ENCODE peak calls at places on chromosomes 6 and 20, in four cellular contexts. One of them, this sample, is unnamed. For H3K4me1 and H3K27me3, the result is how much of the 10 kb centered on the place peaks cover.

GRCh38 chr6:100116409-100117194 is 122.6 kb upstream of the MCHR2 start:
- DNase-seq in breast epithelium: no peak
- DNase-seq in MM.1S: peak
- DNase-seq in IMR-90: peak
- DNase-seq in this sample: peak

GRCh38 chr6:50062051-50062450 is 12.3 kb upstream of the DEFB112 start:
- DNase-seq in MM.1S: peak
- DNase-seq in breast epithelium: no peak
- DNase-seq in IMR-90: peak
- DNase-seq in this sample: peak

GRCh38 chr20:10761232-10761631 is 87.4 kb upstream of the JAG1 start:
- DNase-seq in IMR-90: peak
- DNase-seq in breast epithelium: no peak
- DNase-seq in MM.1S: no peak
- DNase-seq in this sample: peak

GRCh38 chr6:133259561-133259960 is 18.4 kb downstream of the EYA4 start:
- DNase-seq in IMR-90: no peak
- DNase-seq in MM.1S: no peak
- DNase-seq in breast epithelium: no peak
- DNase-seq in this sample: no peak

GRCh38 chr20:36097331-36097730 is 57.2 kb upstream of the EPB41L1 start:
- DNase-seq in MM.1S: no peak
- DNase-seq in breast epithelium: no peak
- DNase-seq in IMR-90: peak
- DNase-seq in this sample: no peak

GRCh38 chr6:30494275-30494990 is 5.1 kb downstream of the HLA-E start:
- DNase-seq in IMR-90: no peak
- DNase-seq in breast epithelium: no peak
- DNase-seq in MM.1S: no peak
- DNase-seq in this sample: no peak

GRCh38 chr6:41182069-41183034 is 18.6 kb downstream of the TREML2 start:
- DNase-seq in MM.1S: peak
- DNase-seq in breast epithelium: no peak
- DNase-seq in IMR-90: peak
- DNase-seq in this sample: no peak

GRCh38 chr20:38774167-38774566 is 25.9 kb downstream of the ACTR5 start:
- DNase-seq in breast epithelium: no peak
- DNase-seq in MM.1S: no peak
- DNase-seq in IMR-90: no peak
- DNase-seq in this sample: no peak

GRCh38 chr20:62197801-62198200 is 15.0 kb downstream of the MTG2 start:
- DNase-seq in IMR-90: no peak
- DNase-seq in MM.1S: no peak
- DNase-seq in breast epithelium: no peak
- DNase-seq in this sample: no peak

GRCh38 chr20:7673841-7674240 is 266.4 kb downstream of the HAO1 start:
- DNase-seq in IMR-90: no peak
- DNase-seq in MM.1S: no peak
- DNase-seq in breast epithelium: no peak
- DNase-seq in this sample: no peak

GRCh38 chr6:108492131-108492766 is 68.5 kb upstream of the FOXO3 start:
- DNase-seq in IMR-90: peak
- DNase-seq in breast epithelium: no peak
- DNase-seq in MM.1S: peak
- DNase-seq in this sample: peak

GRCh38 chr20:17014217-17014616 is 212.6 kb upstream of the PCSK2 start:
- DNase-seq in IMR-90: no peak
- DNase-seq in breast epithelium: no peak
- DNase-seq in MM.1S: no peak
- DNase-seq in this sample: no peak

GRCh38 chr6:26122402-26122792 is 35.2 kb downstream of the HFE start:
- DNase-seq in MM.1S: peak
- DNase-seq in IMR-90: no peak
- DNase-seq in breast epithelium: no peak
- DNase-seq in this sample: no peak

GRCh38 chr6:118354641-118355040 is 193.5 kb upstream of the PLN start:
- DNase-seq in IMR-90: no peak
- DNase-seq in MM.1S: peak
- DNase-seq in breast epithelium: no peak
- DNase-seq in this sample: no peak

GRCh38 chr6:90444125-90444745 is 142.6 kb downstream of the MAP3K7 start:
- DNase-seq in breast epithelium: no peak
- DNase-seq in IMR-90: no peak
- DNase-seq in MM.1S: peak
- DNase-seq in this sample: no peak

GRCh38 chr20:13085275-13085674 is 76.5 kb downstream of the SPTLC3 start:
- DNase-seq in breast epithelium: no peak
- DNase-seq in IMR-90: no peak
- DNase-seq in MM.1S: no peak
- DNase-seq in this sample: no peak

GRCh38 chr20:32672982-32673727 is 586 bp downstream of the C20orf203 start:
- DNase-seq in breast epithelium: no peak
- DNase-seq in MM.1S: peak
- DNase-seq in IMR-90: no peak
- DNase-seq in this sample: no peak

GRCh38 chr6:148965287-148965686 is 218.5 kb downstream of the UST start:
- DNase-seq in MM.1S: no peak
- DNase-seq in breast epithelium: no peak
- DNase-seq in IMR-90: no peak
- DNase-seq in this sample: no peak

GRCh38 chr20:57880155-57880648 is 170.4 kb upstream of the PMEPA1 start:
- DNase-seq in breast epithelium: no peak
- DNase-seq in MM.1S: no peak
- DNase-seq in IMR-90: no peak
- DNase-seq in this sample: no peak

GRCh38 chr6:155117266-155117665 is 122.2 kb downstream of the TIAM2 start:
- DNase-seq in breast epithelium: no peak
- DNase-seq in IMR-90: peak
- DNase-seq in MM.1S: no peak
- DNase-seq in this sample: no peak

GRCh38 chr6:156242206-156242605 is 535.0 kb upstream of the ARID1B start:
- DNase-seq in MM.1S: no peak
- DNase-seq in breast epithelium: no peak
- DNase-seq in IMR-90: no peak
- DNase-seq in this sample: no peak

GRCh38 chr6:71404145-71404966 is 115.7 kb downstream of the OGFRL1 start:
- DNase-seq in IMR-90: peak
- DNase-seq in MM.1S: no peak
- DNase-seq in breast epithelium: no peak
- DNase-seq in this sample: peak

GRCh38 chr6:35025241-35026188 is 115.6 kb downstream of the TCP11 start:
- DNase-seq in MM.1S: no peak
- DNase-seq in breast epithelium: no peak
- DNase-seq in IMR-90: no peak
- DNase-seq in this sample: peak
- TF ChIP-seq CTCF in MM.1S: no peak
- TF ChIP-seq CTCF in breast epithelium: no peak
- TF ChIP-seq CTCF in IMR-90: no peak
- TF ChIP-seq CTCF in this sample: peak

GRCh38 chr6:144635051-144635450 is 349.9 kb downstream of the UTRN start:
- DNase-seq in MM.1S: no peak
- DNase-seq in breast epithelium: no peak
- DNase-seq in IMR-90: no peak
- DNase-seq in this sample: no peak
- H3K4me1 ChIP-seq in MM.1S: under half
- H3K4me1 ChIP-seq in breast epithelium: under half
- H3K4me1 ChIP-seq in IMR-90: under half
- H3K4me1 ChIP-seq in this sample: under half

DNA sequence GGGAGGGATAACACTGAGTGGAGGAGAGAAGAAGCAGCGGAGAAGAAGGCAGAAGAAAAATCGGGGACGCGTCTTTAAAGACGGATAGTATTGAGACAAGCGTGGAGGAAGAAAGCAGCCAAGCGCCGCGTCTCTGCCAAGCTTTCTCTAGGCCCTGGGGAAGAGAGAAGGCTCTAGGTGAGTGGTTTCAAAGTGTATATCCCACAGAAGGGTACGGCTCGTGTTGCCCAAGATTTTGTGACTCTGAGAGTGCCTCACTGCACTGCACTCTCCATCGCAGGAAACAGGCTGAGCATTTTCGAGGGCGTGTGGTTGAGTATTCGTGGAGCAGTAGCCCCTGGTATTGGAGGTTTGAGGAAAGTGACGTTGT is 185.4 kb downstream of the TRIM27 start:
- DNase-seq in IMR-90: no peak
- DNase-seq in breast epithelium: no peak
- DNase-seq in MM.1S: no peak
- DNase-seq in this sample: no peak
- H3K27me3 ChIP-seq in IMR-90: under half
- H3K27me3 ChIP-seq in breast epithelium: under half
- H3K27me3 ChIP-seq in MM.1S: under half
- H3K27me3 ChIP-seq in this sample: half or more

DNA sequence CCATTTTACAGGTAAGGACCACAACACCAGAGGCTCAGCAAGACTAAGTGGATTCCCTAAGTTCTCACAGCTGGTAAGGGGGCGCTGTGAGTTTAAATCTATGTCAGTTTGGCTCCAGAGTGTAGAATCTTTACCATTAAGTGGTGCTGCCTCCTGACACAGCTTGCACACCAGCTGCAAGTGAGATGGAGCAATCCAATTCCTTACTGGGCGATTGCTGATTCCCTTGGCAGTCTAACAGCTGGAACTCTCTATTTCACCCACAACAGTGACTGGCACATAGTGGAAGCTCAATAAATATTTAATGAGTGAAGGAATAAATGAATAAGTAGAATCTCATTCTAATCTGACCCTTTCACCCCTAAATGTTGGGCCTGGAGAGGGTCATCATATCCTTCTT is 176.7 kb downstream of the CLIC5 start:
- DNase-seq in IMR-90: no peak
- DNase-seq in MM.1S: no peak
- DNase-seq in breast epithelium: no peak
- DNase-seq in this sample: no peak
- TF ChIP-seq CTCF in IMR-90: no peak
- TF ChIP-seq CTCF in MM.1S: no peak
- TF ChIP-seq CTCF in breast epithelium: no peak
- TF ChIP-seq CTCF in this sample: no peak

GRCh38 chr20:3887870-3888614 is 1.1 kb upstream of the PANK2 start:
- DNase-seq in IMR-90: no peak
- DNase-seq in MM.1S: no peak
- DNase-seq in breast epithelium: no peak
- DNase-seq in this sample: no peak

GRCh38 chr20:3890410-3890751 is 1.2 kb downstream of the PANK2 start:
- DNase-seq in breast epithelium: no peak
- DNase-seq in MM.1S: no peak
- DNase-seq in IMR-90: peak
- DNase-seq in this sample: no peak

GRCh38 chr20:3890999-3891929 is 2.1 kb downstream of the PANK2 start:
- DNase-seq in breast epithelium: no peak
- DNase-seq in IMR-90: no peak
- DNase-seq in MM.1S: no peak
- DNase-seq in this sample: no peak

GRCh38 chr20:3888622-3889488 is at the start of gene PANK2:
- DNase-seq in MM.1S: peak
- DNase-seq in breast epithelium: peak
- DNase-seq in IMR-90: peak
- DNase-seq in this sample: peak

DNA sequence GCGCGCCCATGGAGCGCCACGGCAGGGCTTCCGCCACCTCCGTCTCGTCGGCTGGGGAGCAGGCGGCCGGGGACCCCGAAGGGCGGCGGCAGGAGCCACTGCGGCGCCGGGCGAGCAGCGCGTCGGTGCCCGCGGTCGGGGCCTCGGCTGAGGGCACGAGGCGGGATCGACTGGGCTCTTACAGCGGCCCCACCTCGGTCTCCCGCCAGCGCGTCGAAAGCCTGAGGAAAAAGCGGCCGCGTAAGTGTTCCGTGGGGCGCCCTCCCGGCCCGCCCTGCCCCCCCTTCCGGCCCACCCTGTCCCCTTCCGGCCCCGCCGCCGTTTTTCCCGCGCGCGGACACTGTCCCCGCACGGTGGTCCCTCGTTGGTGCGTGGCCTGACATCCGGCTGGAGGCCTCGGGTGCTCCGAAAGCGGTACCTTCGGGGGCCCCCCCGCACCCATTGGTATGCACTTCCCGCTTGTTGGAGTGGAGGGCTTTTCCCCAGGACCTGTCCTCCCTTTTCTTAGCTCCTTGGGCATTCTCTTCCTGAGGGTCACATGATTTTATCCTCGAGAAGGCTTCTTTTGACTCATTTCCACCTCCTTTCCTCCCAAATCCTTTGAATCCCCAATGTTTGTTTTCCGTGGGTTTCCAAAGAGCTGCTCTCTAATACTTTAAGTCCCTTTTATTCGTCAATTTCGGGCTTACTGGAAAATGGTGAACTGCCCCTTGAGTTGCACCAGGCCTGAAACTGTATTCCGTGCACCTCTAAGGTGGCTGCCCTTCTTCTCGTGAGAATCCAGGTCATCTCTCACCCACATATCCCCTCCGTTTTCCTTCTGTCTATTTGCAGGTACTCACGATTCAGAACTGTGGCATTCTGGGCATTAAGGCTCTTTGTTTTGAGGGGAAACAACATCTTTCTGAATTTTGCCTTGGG is 562 bp downstream of the PANK2 start:
- DNase-seq in breast epithelium: no peak
- DNase-seq in IMR-90: no peak
- DNase-seq in MM.1S: peak
- DNase-seq in this sample: no peak
- H3K4me1 ChIP-seq in breast epithelium: under half
- H3K4me1 ChIP-seq in IMR-90: under half
- H3K4me1 ChIP-seq in MM.1S: under half
- H3K4me1 ChIP-seq in this sample: under half

GRCh38 chr20:58911309-58911708 is 58.8 kb downstream of the GNAS start:
- DNase-seq in MM.1S: no peak
- DNase-seq in IMR-90: no peak
- DNase-seq in breast epithelium: no peak
- DNase-seq in this sample: no peak
- H3K27me3 ChIP-seq in MM.1S: under half
- H3K27me3 ChIP-seq in IMR-90: under half
- H3K27me3 ChIP-seq in breast epithelium: under half
- H3K27me3 ChIP-seq in this sample: under half

DNA sequence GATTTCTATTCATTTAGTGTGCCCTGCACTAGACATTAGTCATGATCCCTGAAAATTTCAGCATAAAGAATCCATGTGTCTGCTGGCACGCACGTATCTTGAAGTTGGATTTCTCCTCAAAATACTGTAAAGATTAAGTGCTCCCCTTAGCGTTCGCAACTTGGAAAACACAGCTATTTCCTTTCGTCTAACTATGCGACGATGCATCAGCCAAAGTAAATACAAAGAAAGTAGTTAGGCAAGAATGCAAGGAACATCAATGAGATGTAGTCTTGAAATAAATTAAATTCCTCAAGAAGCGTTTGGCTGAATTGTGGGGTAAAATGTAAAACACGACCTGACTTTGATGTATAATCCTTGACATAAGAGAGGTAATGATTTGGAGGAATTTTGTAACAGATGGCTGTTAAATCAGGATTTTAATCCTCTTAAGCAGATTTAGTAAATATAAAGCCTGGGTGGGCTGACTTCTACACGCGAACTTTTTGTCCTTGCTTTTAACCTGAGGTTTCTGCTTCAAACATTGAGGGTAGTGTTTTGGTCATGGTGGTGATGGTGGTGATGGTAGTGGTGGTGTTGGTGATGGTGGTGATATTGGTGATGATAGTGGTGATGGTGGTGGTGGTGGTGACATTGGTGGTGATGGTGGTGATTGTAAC is 88.2 kb downstream of the FOXF2 start:
- DNase-seq in breast epithelium: no peak
- DNase-seq in MM.1S: no peak
- DNase-seq in IMR-90: peak
- DNase-seq in this sample: peak
- TF ChIP-seq CTCF in breast epithelium: no peak
- TF ChIP-seq CTCF in MM.1S: no peak
- TF ChIP-seq CTCF in IMR-90: peak
- TF ChIP-seq CTCF in this sample: peak

GRCh38 chr6:43709654-43710303 is 22.2 kb upstream of the MRPS18A start:
- DNase-seq in breast epithelium: no peak
- DNase-seq in MM.1S: no peak
- DNase-seq in IMR-90: no peak
- DNase-seq in this sample: no peak
- H3K4me1 ChIP-seq in breast epithelium: under half
- H3K4me1 ChIP-seq in MM.1S: under half
- H3K4me1 ChIP-seq in IMR-90: under half
- H3K4me1 ChIP-seq in this sample: under half